ENCODE peak calls at places on chromosomes 2 and 18, in four cellular contexts. C is HepG2, Z is GM12878, R is H1. S is an unnamed sample.

GRCh38 chr2:207463433-207463832 is 66.3 kb upstream of the CREB1 start:
- DNase-seq in C (no peak), Z (no peak), R (no peak), S (no peak)

GRCh38 chr18:56285387-56286055 is 352.9 kb downstream of the TXNL1 start:
- DNase-seq in C (no peak), Z (no peak), R (no peak), S (no peak)

GRCh38 chr2:86035883-86036789 is 69.5 kb downstream of the POLR1A start:
- DNase-seq in R (no peak), Z (peak; percentile 71), C (no peak), S (no peak)

GRCh38 chr2:175147196-175147595 is 20.8 kb downstream of the ATF2 start:
- DNase-seq in Z (no peak), C (no peak), R (no peak), S (no peak)

GRCh38 chr18:57931038-57931437 is 113.0 kb upstream of the NEDD4L start:
- DNase-seq in C (no peak), R (no peak), Z (no peak), S (no peak)

GRCh38 chr2:230938516-230939065 is 13.5 kb upstream of the GPR55 start:
- DNase-seq in R (no peak), Z (no peak), C (no peak), S (no peak)

GRCh38 chr2:168731002-168731401 is 71.4 kb upstream of the NOSTRIN start:
- DNase-seq in R (no peak), Z (no peak), C (no peak), S (no peak)

GRCh38 chr2:23669413-23670244 is 257.3 kb downstream of the ATAD2B start:
- DNase-seq in R (no peak), Z (no peak), C (peak; percentile 46), S (no peak)

GRCh38 chr2:20317690-20318089 is 33.0 kb downstream of the PUM2 start:
- DNase-seq in C (no peak), Z (no peak), R (no peak), S (no peak)

GRCh38 chr2:56684371-56684770 is 500.6 kb downstream of the CCDC85A start:
- DNase-seq in R (no peak), C (no peak), Z (no peak), S (no peak)

GRCh38 chr2:26738481-26738880 is 25.6 kb upstream of the SLC35F6 start:
- DNase-seq in Z (no peak), C (no peak), R (no peak), S (no peak)

GRCh38 chr2:129710670-129711495 is 268.6 kb upstream of the RAB6C start:
- DNase-seq in R (no peak), C (no peak), Z (no peak), S (no peak)

GRCh38 chr2:27093430-27094352 is 7.1 kb downstream of the KHK start:
- DNase-seq in R (no peak), Z (no peak), C (peak; percentile 94), S (no peak)

GRCh38 chr2:158542577-158542976 is 85.8 kb downstream of the PKP4 start:
- DNase-seq in C (no peak), R (no peak), Z (no peak), S (no peak)

GRCh38 chr2:182858671-182859070 is 7.8 kb downstream of the FRZB start:
- DNase-seq in R (no peak), Z (no peak), C (no peak), S (no peak)

GRCh38 chr2:127079358-127079920 is 27.5 kb downstream of the BIN1 start:
- DNase-seq in C (no peak), R (no peak), Z (no peak), S (no peak)

GRCh38 chr18:60021556-60021955 is 121.8 kb downstream of the PMAIP1 start:
- DNase-seq in C (no peak), R (no peak), Z (no peak), S (no peak)

GRCh38 chr2:6926071-6926732 is 9.0 kb downstream of the RNF144A start:
- DNase-seq in C (no peak), Z (no peak), R (no peak), S (no peak)

GRCh38 chr2:225466891-225467604 is 67.5 kb downstream of the NYAP2 start:
- DNase-seq in R (no peak), Z (no peak), C (no peak), S (no peak)

DNA sequence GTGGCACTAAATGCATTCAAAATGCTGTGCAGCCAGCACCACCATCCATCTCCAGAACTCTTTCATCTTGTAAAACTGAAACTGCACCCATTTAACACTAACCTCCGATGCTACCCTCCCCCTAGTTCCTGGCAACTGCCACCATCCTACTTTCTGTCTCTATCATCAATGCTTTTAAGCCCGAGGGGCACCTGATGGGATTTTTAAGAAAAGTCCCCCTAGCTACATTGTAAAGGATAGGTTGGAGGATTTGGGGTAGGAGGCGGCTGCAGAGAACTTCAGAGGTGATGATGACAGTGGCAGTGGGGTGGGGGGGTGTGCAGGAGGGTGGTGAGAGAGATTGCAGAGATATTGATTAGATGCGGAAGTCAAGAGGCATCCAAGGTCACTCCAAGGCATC is 10.8 kb upstream of the YWHAQ start:
- DNase-seq in R (no peak), Z (no peak), C (no peak), S (no peak)
- H3K4me3 ChIP-seq in R (no peak overlapping the region), Z (peak overlapping the region; percentile 28), C (no peak overlapping the region), S (no peak overlapping the region)

GRCh38 chr2:10400568-10400977 is 47.6 kb downstream of the ODC1 start:
- DNase-seq in Z (peak; percentile 50), C (no peak), R (no peak), S (no peak)

GRCh38 chr2:10399358-10399757 is 48.8 kb downstream of the ODC1 start:
- DNase-seq in R (no peak), C (no peak), Z (no peak), S (no peak)

GRCh38 chr2:10400002-10400401 is 48.1 kb downstream of the ODC1 start:
- DNase-seq in Z (no peak), R (no peak), C (no peak), S (no peak)

GRCh38 chr2:10402652-10403215 is 45.4 kb downstream of the ODC1 start:
- DNase-seq in Z (no peak), R (no peak), C (no peak), S (no peak)

DNA sequence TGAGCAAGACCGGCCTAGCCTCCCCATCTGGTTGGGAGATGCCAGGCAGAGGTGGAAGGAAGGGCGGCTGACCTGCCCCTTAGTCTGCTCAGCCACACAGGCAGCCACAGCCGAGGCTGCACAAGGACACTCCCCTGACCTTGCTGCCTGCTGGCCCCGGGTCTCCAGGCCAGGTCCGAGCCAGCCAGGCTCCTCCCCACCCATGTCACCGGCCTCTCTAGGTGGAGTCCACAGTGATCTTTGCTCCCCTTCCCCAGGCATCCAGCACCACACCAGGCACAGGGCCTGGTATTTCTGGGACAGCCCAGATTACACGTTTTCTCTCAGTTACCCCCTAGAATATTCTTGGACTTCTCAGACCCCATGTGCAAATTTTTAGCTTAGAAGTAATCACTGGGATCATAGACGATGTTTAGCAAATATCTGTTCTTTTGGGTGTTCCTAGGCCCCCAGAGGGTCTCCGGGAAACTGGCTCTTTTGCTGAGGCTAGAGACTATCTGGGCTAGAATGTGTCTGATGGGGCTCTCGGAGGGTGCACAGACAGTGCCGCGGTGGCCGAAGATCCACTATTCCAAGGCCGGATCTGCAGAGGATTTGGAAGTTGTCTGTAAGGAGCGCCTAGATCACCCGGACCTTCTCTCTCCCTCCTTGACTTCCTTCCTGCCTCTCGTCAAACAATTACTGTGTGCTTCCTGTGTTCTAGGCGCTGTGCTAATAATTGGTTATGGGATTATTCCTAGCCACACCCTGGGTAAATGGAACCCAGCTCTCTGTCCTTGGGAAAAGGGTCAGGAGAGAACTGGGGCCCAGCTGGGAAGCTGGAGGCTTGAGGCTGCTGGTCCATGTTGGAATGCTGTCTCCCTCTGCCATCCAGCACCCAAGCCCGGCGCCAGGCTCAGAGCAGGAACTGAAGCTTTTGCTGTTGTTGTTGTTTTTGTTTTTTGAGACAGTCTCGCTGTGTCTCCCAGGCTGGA is 46.9 kb downstream of the ODC1 start:
- DNase-seq in Z (no peak), R (no peak), C (peak; percentile 87), S (no peak)
- TF ChIP-seq SUZ12 in Z (no peak), R (no peak), C (no peak), S (no peak)

GRCh38 chr18:7758764-7759163 is 191.6 kb downstream of the PTPRM start:
- DNase-seq in R (no peak), C (no peak), Z (no peak), S (no peak)
- H3K4me3 ChIP-seq in R (no peak overlapping the region), C (no peak overlapping the region), Z (no peak overlapping the region), S (no peak overlapping the region)

GRCh38 chr2:75555701-75556100 is 5.0 kb downstream of the EVA1A start:
- DNase-seq in R (no peak), Z (no peak), C (no peak), S (no peak)

GRCh38 chr2:75552222-75552621 is 8.5 kb downstream of the EVA1A start:
- DNase-seq in Z (no peak), C (no peak), R (no peak), S (no peak)

GRCh38 chr2:75551434-75551833 is 9.3 kb downstream of the EVA1A start:
- DNase-seq in C (no peak), R (no peak), Z (no peak), S (no peak)

GRCh38 chr2:75556679-75557366 is 3.9 kb downstream of the EVA1A start:
- DNase-seq in R (no peak), Z (no peak), C (peak; percentile 44), S (no peak)

GRCh38 chr2:75553961-75554539 is 6.7 kb downstream of the EVA1A start:
- DNase-seq in C (no peak), R (no peak), Z (no peak), S (no peak)
- TF ChIP-seq SUZ12 in C (no peak), R (no peak), Z (no peak), S (no peak)

GRCh38 chr2:202035941-202036372 is 2.3 kb downstream of the FZD7 start:
- DNase-seq in C (no peak), R (no peak), Z (no peak), S (no peak)

GRCh38 chr2:202036601-202037037 is 3.0 kb downstream of the FZD7 start:
- DNase-seq in C (no peak), Z (no peak), R (no peak), S (no peak)

GRCh38 chr2:202034249-202035088 is 814 bp downstream of the FZD7 start:
- DNase-seq in Z (no peak), R (no peak), C (no peak), S (no peak)

GRCh38 chr2:202033317-202034248 is at the start of gene FZD7:
- DNase-seq in Z (peak; percentile 38), R (peak; percentile 75), C (peak; percentile 75), S (peak; percentile 92)

DNA sequence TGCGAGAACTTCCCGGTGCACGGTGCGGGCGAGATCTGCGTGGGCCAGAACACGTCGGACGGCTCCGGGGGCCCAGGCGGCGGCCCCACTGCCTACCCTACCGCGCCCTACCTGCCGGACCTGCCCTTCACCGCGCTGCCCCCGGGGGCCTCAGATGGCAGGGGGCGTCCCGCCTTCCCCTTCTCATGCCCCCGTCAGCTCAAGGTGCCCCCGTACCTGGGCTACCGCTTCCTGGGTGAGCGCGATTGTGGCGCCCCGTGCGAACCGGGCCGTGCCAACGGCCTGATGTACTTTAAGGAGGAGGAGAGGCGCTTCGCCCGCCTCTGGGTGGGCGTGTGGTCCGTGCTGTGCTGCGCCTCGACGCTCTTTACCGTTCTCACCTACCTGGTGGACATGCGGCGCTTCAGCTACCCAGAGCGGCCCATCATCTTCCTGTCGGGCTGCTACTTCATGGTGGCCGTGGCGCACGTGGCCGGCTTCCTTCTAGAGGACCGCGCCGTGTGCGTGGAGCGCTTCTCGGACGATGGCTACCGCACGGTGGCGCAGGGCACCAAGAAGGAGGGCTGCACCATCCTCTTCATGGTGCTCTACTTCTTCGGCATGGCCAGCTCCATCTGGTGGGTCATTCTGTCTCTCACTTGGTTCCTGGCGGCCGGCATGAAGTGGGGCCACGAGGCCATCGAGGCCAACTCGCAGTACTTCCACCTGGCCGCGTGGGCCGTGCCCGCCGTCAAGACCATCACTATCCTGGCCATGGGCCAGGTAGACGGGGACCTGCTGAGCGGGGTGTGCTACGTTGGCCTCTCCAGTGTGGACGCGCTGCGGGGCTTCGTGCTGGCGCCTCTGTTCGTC is 1.7 kb downstream of the FZD7 start:
- DNase-seq in R (no peak), Z (no peak), C (no peak), S (no peak)
- H3K4me3 ChIP-seq in R (peak overlapping the region; percentile 96), Z (no peak overlapping the region), C (no peak overlapping the region), S (peak overlapping the region; percentile 95)

S was measured in NT2/D1.